ENCODE peak calls at places on chromosomes 2 and 18, in ten cellular contexts. Q is IMR-90, Z is GM12891, H is heart left ventricle, C is testis, R is uterus, T is transverse colon, N is erythroblast, G is breast epithelium, B is spleen. P is an unnamed sample.

GRCh38 chr2:205687018-205687956 is 5.0 kb downstream of the NRP2 start:
- DNase-seq in H (no peak), N (no peak), B (no peak), Z (no peak), R (no peak), C (no peak), Q (no peak), G (no peak), T (no peak), P (no peak)

GRCh38 chr2:171308280-171309054 is 125.3 kb downstream of the METTL8 start:
- DNase-seq in Q (no peak), T (no peak), Z (no peak), C (no peak), R (no peak), N (no peak), B (no peak), H (no peak), G (no peak), P (no peak)

GRCh38 chr18:68414407-68414806 is 300.5 kb downstream of the TMX3 start:
- DNase-seq in G (no peak), H (no peak), B (no peak), R (no peak), N (no peak), Z (no peak), C (no peak), Q (no peak), T (no peak), P (no peak)

GRCh38 chr2:158321264-158321663 is 135.3 kb downstream of the CCDC148 start:
- DNase-seq in C (no peak), G (no peak), N (peak), Z (no peak), H (no peak), T (no peak), B (no peak), Q (peak), R (no peak), P (no peak)

GRCh38 chr2:199572571-199572970 is 114.8 kb upstream of the SATB2 start:
- DNase-seq in Z (no peak), R (no peak), H (no peak), B (no peak), G (no peak), N (no peak), Q (no peak), T (no peak), C (no peak), P (no peak)

GRCh38 chr2:20456049-20456665 is 9.3 kb downstream of the RHOB start:
- DNase-seq in C (no peak), Z (no peak), B (peak), T (no peak), Q (peak), N (no peak), H (no peak), R (peak), G (no peak), P (no peak)

GRCh38 chr18:76610933-76611749 is 116.1 kb upstream of the ZNF516 start:
- DNase-seq in N (no peak), Q (peak), T (no peak), R (no peak), B (no peak), Z (no peak), H (no peak), G (no peak), C (peak), P (no peak)

GRCh38 chr2:1722692-1723091 is 21.6 kb downstream of the PXDN start:
- DNase-seq in N (no peak), Q (no peak), C (no peak), H (no peak), T (no peak), G (no peak), Z (no peak), R (no peak), B (no peak), P (no peak)

GRCh38 chr18:63302647-63303405 is 16.7 kb downstream of the BCL2 start:
- DNase-seq in G (no peak), Z (no peak), H (no peak), B (no peak), R (no peak), C (no peak), N (no peak), Q (no peak), T (no peak), P (no peak)

GRCh38 chr2:84879595-84880394 is 1.1 kb downstream of the TRABD2A start:
- DNase-seq in R (no peak), T (peak), Q (no peak), N (no peak), H (no peak), C (no peak), B (peak), Z (peak), G (no peak), P (no peak)

GRCh38 chr18:36309436-36310391 is 12.2 kb downstream of the FHOD3 start:
- DNase-seq in N (no peak), H (no peak), G (peak), Z (no peak), T (no peak), Q (peak), B (no peak), C (peak), R (no peak), P (peak)

GRCh38 chr2:133977385-133977784 is 276.5 kb upstream of the MGAT5 start:
- DNase-seq in G (no peak), C (no peak), Z (no peak), B (no peak), N (no peak), R (no peak), T (no peak), Q (no peak), H (no peak), P (no peak)

GRCh38 chr18:11927497-11927896 is 19.4 kb upstream of the MPPE1 start:
- DNase-seq in N (no peak), C (no peak), H (no peak), T (no peak), G (peak), B (no peak), Q (no peak), R (no peak), Z (no peak), P (no peak)

GRCh38 chr2:191213333-191213732 is 31.9 kb upstream of the MYO1B start:
- DNase-seq in B (no peak), C (no peak), R (no peak), G (no peak), N (no peak), Z (no peak), H (no peak), Q (no peak), T (no peak), P (no peak)

GRCh38 chr2:207505180-207505579 is 24.6 kb upstream of the CREB1 start:
- DNase-seq in G (no peak), C (no peak), Z (no peak), T (no peak), Q (no peak), H (no peak), R (no peak), N (no peak), B (no peak), P (no peak)

GRCh38 chr2:30871980-30872789 is 64.9 kb upstream of the CAPN13 start:
- DNase-seq in Z (no peak), G (no peak), T (no peak), Q (no peak), H (peak), N (no peak), C (no peak), R (no peak), B (no peak), P (no peak)

GRCh38 chr2:203759692-203760365 is 53.4 kb downstream of the CD28 start:
- DNase-seq in Q (peak), H (no peak), T (no peak), Z (no peak), C (no peak), G (peak), N (no peak), R (no peak), B (no peak), P (no peak)

GRCh38 chr2:176637497-176638166 is 368.4 kb downstream of the MTX2 start:
- DNase-seq in Z (peak), C (peak), R (peak), N (no peak), T (peak), Q (peak), G (no peak), B (peak), H (peak), P (peak)

GRCh38 chr2:159155315-159155714 is 131.2 kb downstream of the WDSUB1 start:
- DNase-seq in Q (no peak), C (no peak), G (peak), N (no peak), Z (no peak), B (no peak), H (no peak), R (no peak), T (peak), P (no peak)

GRCh38 chr2:61722800-61723199 is 131.1 kb downstream of the FAM161A start:
- DNase-seq in Z (no peak), H (no peak), G (no peak), Q (no peak), B (no peak), R (no peak), T (no peak), N (no peak), C (no peak), P (no peak)

GRCh38 chr18:37327063-37327577 is 238.5 kb downstream of the CELF4 start:
- DNase-seq in Z (no peak), N (no peak), H (no peak), R (no peak), Q (no peak), G (no peak), B (no peak), T (no peak), C (no peak), P (no peak)

GRCh38 chr2:65382776-65383357 is 49.5 kb downstream of the SPRED2 start:
- DNase-seq in H (peak), Z (peak), B (peak), C (peak), G (peak), Q (peak), N (peak), R (peak), T (peak), P (peak)

GRCh38 chr2:65071499-65072180 is 15.4 kb downstream of the CEP68 start:
- DNase-seq in Q (no peak), C (peak), B (no peak), G (no peak), Z (no peak), N (no peak), H (peak), R (no peak), T (no peak), P (no peak)

GRCh38 chr2:144827404-144827803 is 307.5 kb upstream of the ZEB2 start:
- DNase-seq in N (no peak), G (no peak), C (no peak), R (no peak), B (no peak), Z (no peak), H (no peak), T (no peak), Q (no peak), P (no peak)

GRCh38 chr2:98825858-98826257 is 94.9 kb upstream of the MGAT4A start:
- DNase-seq in Z (no peak), Q (no peak), H (no peak), R (no peak), B (no peak), T (no peak), G (no peak), N (no peak), C (no peak), P (no peak)

GRCh38 chr2:96876036-96876810 is 6.3 kb upstream of the SEMA4C start:
- DNase-seq in C (no peak), Q (peak), B (no peak), G (no peak), R (no peak), T (no peak), N (no peak), H (no peak), Z (no peak), P (peak)

GRCh38 chr2:235330775-235331438 is 162.9 kb upstream of the AGAP1 start:
- DNase-seq in G (peak), B (no peak), H (no peak), N (no peak), T (no peak), C (no peak), R (no peak), Q (peak), Z (no peak), P (peak)

GRCh38 chr18:59345556-59345955 is 13.5 kb downstream of the LMAN1 start:
- DNase-seq in T (no peak), H (no peak), N (no peak), R (no peak), G (no peak), C (no peak), Z (no peak), B (no peak), Q (peak), P (no peak)

GRCh38 chr2:138094031-138094430 is 129.8 kb downstream of the HNMT start:
- DNase-seq in C (no peak), Q (no peak), Z (no peak), B (no peak), G (no peak), T (no peak), N (no peak), H (no peak), R (no peak), P (no peak)

GRCh38 chr2:216560695-216561370 is 62.2 kb downstream of the RPL37A start:
- DNase-seq in B (no peak), G (peak), H (no peak), C (peak), R (peak), Z (no peak), T (no peak), Q (peak), N (no peak), P (no peak)

GRCh38 chr2:109701362-109701761 is 87.2 kb downstream of the SOWAHC start:
- DNase-seq in B (no peak), R (no peak), C (no peak), N (no peak), Q (no peak), Z (no peak), T (no peak), H (no peak), G (no peak), P (no peak)

GRCh38 chr2:7826656-7827055 is 855.2 kb upstream of the ID2 start:
- DNase-seq in G (no peak), Q (no peak), N (no peak), B (no peak), C (no peak), R (no peak), T (no peak), Z (no peak), H (no peak), P (no peak)

GRCh38 chr2:7825591-7826312 is 856.1 kb upstream of the ID2 start:
- DNase-seq in B (no peak), N (no peak), C (no peak), R (no peak), Q (peak), H (no peak), G (peak), T (no peak), Z (no peak), P (no peak)

DNA sequence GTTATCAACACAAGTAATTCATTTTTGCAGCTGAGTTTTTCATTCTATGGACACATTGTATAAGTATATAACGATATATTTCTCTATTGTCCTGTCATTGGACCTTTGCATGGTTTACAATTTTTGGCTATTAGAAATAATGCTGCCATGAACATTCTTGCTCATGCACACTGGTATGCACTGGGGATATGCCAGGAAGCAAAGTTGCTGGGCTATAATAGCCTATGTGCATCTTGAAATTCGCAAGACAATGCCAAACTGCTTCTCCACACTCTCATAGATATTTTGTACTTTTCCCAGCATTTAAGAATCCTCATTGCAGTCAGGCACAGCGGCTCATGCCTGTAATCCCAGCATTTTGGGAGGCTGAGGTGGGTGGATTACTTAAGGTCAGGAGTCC is 852.6 kb upstream of the ID2 start:
- DNase-seq in G (no peak), Z (no peak), T (no peak), Q (peak), R (no peak), H (no peak), B (no peak), N (no peak), C (no peak), P (no peak)
- TF ChIP-seq POLR2A in G (no peak), Z (no peak), T (no peak), Q (no peak), R (no peak), H (no peak), B (no peak), N (no peak), C (no peak), P (no peak)

DNA sequence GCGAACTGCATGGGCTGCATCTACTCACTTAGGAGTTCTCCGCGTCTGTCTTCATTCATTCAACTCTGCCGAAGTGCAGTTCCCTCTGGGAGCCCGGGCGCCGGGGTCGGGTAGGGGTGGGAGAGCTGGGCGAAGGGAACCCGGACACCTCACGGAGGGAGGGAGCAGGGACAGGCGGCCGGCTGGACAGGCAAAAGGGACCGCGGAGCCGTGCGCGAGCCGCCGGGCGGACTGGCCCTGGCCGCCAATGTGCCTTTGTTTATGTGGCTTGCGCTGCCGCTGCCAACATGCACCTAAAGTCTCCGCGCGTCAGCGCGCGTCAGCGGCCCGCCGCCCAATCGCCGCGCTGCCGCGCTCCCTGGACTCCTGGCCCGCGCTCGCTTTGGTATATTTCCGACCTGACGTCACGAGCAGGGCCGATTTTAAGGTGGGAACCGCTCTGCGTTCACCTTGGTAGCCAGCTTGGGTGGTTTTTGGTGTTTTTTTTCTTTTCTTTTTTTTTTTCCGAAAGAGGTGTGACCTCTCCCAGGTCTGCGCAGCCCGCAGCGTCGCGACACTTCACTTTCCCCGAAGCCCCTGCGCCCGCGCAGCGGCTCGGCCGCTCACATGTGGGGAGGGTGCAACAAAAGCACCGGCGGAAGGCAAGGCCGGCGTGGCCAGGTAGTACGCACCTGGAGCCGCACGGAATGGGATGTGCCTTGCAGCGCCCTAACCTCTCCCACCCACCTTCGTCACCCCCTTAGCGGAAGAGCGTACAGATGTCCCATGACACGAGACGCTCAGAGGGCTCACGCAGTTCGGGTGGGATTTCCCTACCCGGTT is at the start of gene NR4A2:
- DNase-seq in H (peak), R (peak), G (peak), B (peak), C (peak), T (peak), Q (peak), Z (peak), N (peak), P (peak)
- TF ChIP-seq POLR2A in H (peak), R (peak), G (peak), B (peak), C (peak), T (peak), Q (peak), Z (no peak), N (peak), P (peak)

GRCh38 chr2:102368461-102369109 is 13.0 kb downstream of the IL18R1 start:
- DNase-seq in H (no peak), B (peak), G (no peak), C (no peak), Z (no peak), R (no peak), T (no peak), Q (no peak), N (no peak), P (no peak)
- TF ChIP-seq POLR2A in H (no peak), B (no peak), G (no peak), C (no peak), Z (no peak), R (no peak), T (no peak), Q (no peak), N (no peak), P (no peak)

GRCh38 chr2:189581354-189582139 is 961 bp upstream of the SLC40A1 start:
- DNase-seq in T (peak), R (no peak), G (no peak), Z (no peak), C (peak), Q (no peak), H (peak), N (peak), B (peak), P (no peak)

GRCh38 chr2:189582140-189582825 is 1.7 kb upstream of the SLC40A1 start:
- DNase-seq in R (no peak), B (no peak), H (no peak), Q (no peak), N (peak), T (no peak), Z (no peak), C (no peak), G (no peak), P (no peak)

GRCh38 chr2:189579585-189579984 is 1.0 kb downstream of the SLC40A1 start:
- DNase-seq in Q (peak), T (no peak), G (no peak), Z (no peak), B (no peak), N (peak), H (no peak), R (no peak), C (no peak), P (no peak)

GRCh38 chr2:189580267-189580661 is 322 bp downstream of the SLC40A1 start:
- DNase-seq in Z (no peak), T (peak), R (peak), B (peak), C (peak), H (peak), Q (no peak), N (peak), G (no peak), P (no peak)

GRCh38 chr2:189580662-189581353 is at the start of gene SLC40A1:
- DNase-seq in C (peak), R (peak), Z (peak), N (peak), G (peak), T (peak), B (peak), H (peak), Q (peak), P (no peak)
- TF ChIP-seq POLR2A in C (peak), R (peak), Z (no peak), N (peak), G (peak), T (peak), B (peak), H (no peak), Q (no peak), P (no peak)

DNA sequence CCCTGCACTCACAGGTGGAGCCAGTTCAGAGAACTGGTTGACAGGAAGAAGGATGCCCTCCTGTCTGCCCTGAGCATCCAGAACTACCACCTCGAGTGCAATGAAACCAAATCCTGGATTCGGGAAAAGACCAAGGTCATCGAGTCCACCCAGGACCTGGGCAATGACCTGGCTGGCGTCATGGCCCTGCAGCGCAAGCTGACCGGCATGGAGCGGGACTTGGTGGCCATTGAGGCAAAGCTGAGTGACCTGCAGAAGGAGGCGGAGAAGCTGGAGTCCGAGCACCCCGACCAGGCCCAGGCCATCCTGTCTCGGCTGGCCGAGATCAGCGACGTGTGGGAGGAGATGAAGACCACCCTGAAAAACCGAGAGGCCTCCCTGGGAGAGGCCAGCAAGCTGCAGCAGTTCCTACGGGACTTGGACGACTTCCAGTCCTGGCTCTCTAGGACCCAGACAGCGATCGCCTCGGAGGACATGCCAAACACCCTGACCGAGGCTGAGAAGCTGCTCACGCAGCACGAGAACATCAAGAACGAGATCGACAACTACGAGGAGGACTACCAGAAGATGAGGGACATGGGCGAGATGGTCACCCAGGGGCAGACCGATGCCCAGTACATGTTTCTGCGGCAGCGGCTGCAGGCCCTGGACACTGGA is 92.5 kb upstream of the EML6 start:
- DNase-seq in C (peak), T (no peak), H (peak), Z (no peak), B (no peak), R (no peak), G (no peak), N (no peak), Q (no peak), P (no peak)
- TF ChIP-seq POLR2A in C (no peak), T (no peak), H (no peak), Z (no peak), B (no peak), R (no peak), G (no peak), N (no peak), Q (no peak), P (no peak)